ENCODE peak calls at places on chromosomes 12 and 14, in six cellular contexts. Q, N, L, K, Z and W are unnamed samples.

GRCh38 chr12:68477256-68477655 is 133.4 kb upstream of the RAP1B start:
- DNase-seq in K (no peak), L (no peak), N (no peak), Q (no peak), Z (no peak), W (no peak)

GRCh38 chr12:29073631-29074239 is 75.3 kb upstream of the FAR2 start:
- DNase-seq in L (peak), N (peak), Q (peak), Z (no peak), K (no peak), W (no peak)

GRCh38 chr12:80472241-80472640 is 28.2 kb downstream of the PTPRQ start:
- DNase-seq in Z (no peak), Q (no peak), L (no peak), N (no peak), K (no peak), W (no peak)

GRCh38 chr12:26369588-26369987 is 174.2 kb downstream of the SSPN start:
- DNase-seq in Z (no peak), K (no peak), N (peak), Q (peak), L (peak), W (no peak)

GRCh38 chr12:55843431-55843830 is 695 bp upstream of the MMP19 start:
- DNase-seq in L (no peak), N (no peak), K (no peak), Q (no peak), Z (no peak), W (no peak)

GRCh38 chr12:124131671-124132058 is 158.7 kb downstream of the ZNF664 start:
- DNase-seq in Q (no peak), N (no peak), Z (no peak), K (no peak), L (no peak), W (no peak)

GRCh38 chr14:77212933-77213656 is 31.5 kb downstream of the TMEM63C start:
- DNase-seq in Q (peak), K (peak), L (peak), Z (no peak), N (peak), W (no peak)

GRCh38 chr12:12534134-12534866 is 28.4 kb downstream of the DUSP16 start:
- DNase-seq in Z (no peak), N (no peak), L (no peak), K (no peak), Q (no peak), W (no peak)

GRCh38 chr14:26403760-26404159 is 194.1 kb downstream of the NOVA1 start:
- DNase-seq in K (no peak), Q (no peak), Z (no peak), L (no peak), N (no peak), W (no peak)

GRCh38 chr14:58430156-58430555 is 2.6 kb downstream of the KIAA0586 start:
- DNase-seq in Z (no peak), L (no peak), K (no peak), Q (peak), N (no peak), W (no peak)

GRCh38 chr12:13049816-13050215 is 5.6 kb downstream of the FAM234B start:
- DNase-seq in L (no peak), N (no peak), Z (no peak), K (no peak), Q (no peak), W (no peak)

GRCh38 chr14:50363734-50364113 is 33.0 kb downstream of the CDKL1 start:
- DNase-seq in K (no peak), Z (no peak), L (no peak), N (no peak), Q (no peak), W (peak)

GRCh38 chr14:68499451-68499850 is 293.4 kb downstream of the ZFP36L1 start:
- DNase-seq in Z (no peak), N (no peak), L (no peak), Q (no peak), K (no peak), W (no peak)

GRCh38 chr12:67732857-67733256 is 84.3 kb downstream of the DYRK2 start:
- DNase-seq in L (no peak), Z (no peak), Q (no peak), K (no peak), N (no peak), W (no peak)

GRCh38 chr12:27652174-27652763 is 44.0 kb upstream of the REP15 start:
- DNase-seq in L (peak), Q (peak), N (peak), Z (no peak), K (peak), W (no peak)

GRCh38 chr12:57093412-57094193 is 4.7 kb downstream of the NAB2 start:
- DNase-seq in Q (peak), Z (no peak), K (peak), N (peak), L (peak), W (peak)

GRCh38 chr12:120801146-120801545 is 75.5 kb downstream of the ACADS start:
- DNase-seq in L (no peak), Q (peak), Z (no peak), K (no peak), N (no peak), W (no peak)

DNA sequence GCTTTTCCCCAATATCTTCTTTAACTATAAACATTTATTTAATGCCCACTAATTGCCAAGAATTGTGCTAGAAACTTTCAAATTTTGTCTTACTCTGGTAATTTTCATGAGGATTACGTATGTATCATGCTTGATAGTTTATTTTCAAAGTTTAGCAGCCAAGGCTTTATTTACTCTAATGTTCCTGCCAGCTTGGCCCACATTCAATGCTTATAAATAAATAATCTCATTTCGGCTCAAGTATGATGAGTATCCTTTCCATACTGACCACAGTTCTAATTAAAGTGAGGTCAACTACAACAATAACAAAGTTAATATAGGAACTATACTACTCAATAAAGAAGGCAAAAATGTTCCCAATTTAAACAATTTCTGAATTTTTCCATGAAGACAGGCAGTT is 259.2 kb downstream of the MED13L start:
- DNase-seq in L (no peak), K (no peak), Z (no peak), N (no peak), Q (peak), W (no peak)
- H3K27ac ChIP-seq in L (no peak), K (no peak), Z (no peak), N (no peak), Q (no peak), W (no peak)

GRCh38 chr14:40413146-40413545 is 980.9 kb upstream of the FBXO33 start:
- DNase-seq in Z (no peak), N (no peak), K (no peak), L (no peak), Q (peak), W (no peak)

DNA sequence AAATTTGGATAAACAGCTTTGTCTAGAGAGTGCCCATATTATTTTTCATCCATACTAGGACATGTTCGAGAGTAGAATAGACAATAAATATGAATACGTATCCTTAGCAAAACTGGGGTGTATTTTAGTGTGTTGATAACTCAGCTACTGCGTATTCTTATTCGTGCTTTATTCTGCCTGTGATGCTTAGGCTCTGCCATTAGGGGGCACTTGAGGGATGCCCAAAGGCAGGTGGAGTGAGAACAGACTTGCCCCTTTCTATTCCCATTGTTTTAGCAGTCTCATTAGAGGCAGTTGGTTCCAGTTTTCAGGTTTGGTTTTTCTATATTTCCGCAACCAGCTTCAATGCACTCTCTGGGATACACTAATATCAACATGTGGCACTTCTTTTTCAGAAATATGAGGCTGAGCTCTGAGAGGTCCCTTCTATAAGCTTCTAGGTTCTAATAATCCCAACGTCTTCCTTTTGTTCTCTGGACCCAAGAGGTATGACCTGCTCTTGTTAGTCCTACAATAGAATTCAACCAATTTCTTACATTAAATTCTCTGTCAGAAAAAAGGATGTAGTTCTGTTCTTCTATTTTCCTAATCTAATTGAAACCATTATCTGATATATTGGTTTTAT is 985.7 kb upstream of the FBXO33 start:
- DNase-seq in L (peak), Q (peak), N (peak), K (peak), Z (no peak), W (no peak)
- TF ChIP-seq CTCF in L (no peak), Q (peak), N (peak), K (no peak), Z (no peak), W (no peak)

DNA sequence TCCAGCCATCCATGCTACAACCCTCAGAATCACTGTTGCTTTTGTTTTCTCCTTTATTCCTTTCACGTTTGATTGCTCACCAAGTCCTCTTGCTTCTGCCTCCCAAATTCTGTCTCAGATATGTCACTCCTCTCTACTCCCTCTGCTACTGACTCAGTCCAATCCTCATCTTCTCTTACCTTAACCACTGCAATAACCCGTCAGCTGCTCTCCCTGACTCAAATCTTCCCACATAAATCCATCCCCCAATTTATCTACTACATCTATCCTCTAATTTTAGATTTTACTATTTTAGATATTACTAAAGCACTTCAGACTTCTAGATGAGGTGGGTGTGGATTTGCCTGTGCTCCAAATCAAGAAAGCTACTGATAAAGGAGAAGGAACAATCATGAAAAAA is 23.2 kb downstream of the EIF2B2 start:
- DNase-seq in Q (no peak), K (no peak), Z (no peak), N (no peak), L (no peak), W (no peak)
- H3K27ac ChIP-seq in Q (no peak), K (no peak), Z (no peak), N (no peak), L (peak), W (no peak)

GRCh38 chr14:23051482-23051881 is 5.8 kb downstream of the CDH24 start:
- DNase-seq in N (no peak), Q (no peak), Z (no peak), K (no peak), L (no peak), W (no peak)

GRCh38 chr14:23054000-23054811 is 3.1 kb downstream of the CDH24 start:
- DNase-seq in Z (no peak), K (no peak), Q (no peak), L (peak), N (no peak), W (no peak)

GRCh38 chr14:23053426-23053825 is 3.9 kb downstream of the CDH24 start:
- DNase-seq in L (no peak), N (no peak), Q (no peak), K (no peak), Z (no peak), W (no peak)

GRCh38 chr14:23052671-23053070 is 4.6 kb downstream of the CDH24 start:
- DNase-seq in K (no peak), N (no peak), Q (no peak), L (no peak), Z (no peak), W (no peak)

DNA sequence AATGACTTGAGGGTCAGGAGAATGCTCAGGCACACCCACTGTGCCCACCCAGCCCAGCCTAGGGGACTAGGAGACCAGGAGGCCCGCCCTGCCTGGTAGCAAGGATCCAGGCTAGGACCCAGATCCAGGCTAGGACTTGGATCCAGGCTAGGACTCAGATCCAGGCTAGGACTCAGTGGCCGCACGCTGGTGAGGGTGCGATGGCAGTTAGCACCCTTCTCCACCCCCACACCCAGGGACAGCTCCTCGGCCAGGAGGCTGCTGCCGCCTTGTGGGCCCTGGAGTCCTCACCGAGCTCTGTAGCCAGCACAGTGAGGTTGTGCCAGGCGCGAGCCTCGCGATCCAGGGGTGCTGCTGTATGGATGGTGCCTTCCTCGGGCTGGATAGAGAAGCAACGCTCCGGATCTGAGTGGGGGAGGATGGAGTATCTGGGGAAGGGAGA is 5.1 kb downstream of the CDH24 start:
- DNase-seq in N (peak), Q (no peak), K (no peak), L (peak), Z (no peak), W (no peak)
- TF ChIP-seq CTCF in N (no peak), Q (peak), K (no peak), L (peak), Z (peak), W (no peak)